ENCODE peak calls at places on chromosomes 13 and 19, in six cellular contexts. One of them, this sample, is unnamed.

GRCh38 chr19:5680083-5680436 is 256 bp downstream of the MICOS13 start:
- DNase-seq in mucosa of descending colon: no peak
- DNase-seq in fibroblast of lung: no peak
- DNase-seq in Calu3: no peak
- DNase-seq in cardiac muscle cell: no peak
- DNase-seq in CD4-positive, alpha-beta T cell: no peak
- DNase-seq in this sample: no peak

GRCh38 chr13:78596701-78597550 is 6.4 kb downstream of the POU4F1 start:
- DNase-seq in fibroblast of lung: no peak
- DNase-seq in Calu3: no peak
- DNase-seq in CD4-positive, alpha-beta T cell: no peak
- DNase-seq in mucosa of descending colon: no peak
- DNase-seq in cardiac muscle cell: no peak
- DNase-seq in this sample: no peak

GRCh38 chr13:93872948-93873347 is 606.5 kb downstream of the DCT start:
- DNase-seq in CD4-positive, alpha-beta T cell: no peak
- DNase-seq in Calu3: no peak
- DNase-seq in mucosa of descending colon: no peak
- DNase-seq in cardiac muscle cell: no peak
- DNase-seq in fibroblast of lung: no peak
- DNase-seq in this sample: no peak

GRCh38 chr19:3335431-3336350 is 30.7 kb upstream of the NFIC start:
- DNase-seq in CD4-positive, alpha-beta T cell: no peak
- DNase-seq in fibroblast of lung: peak
- DNase-seq in mucosa of descending colon: peak
- DNase-seq in cardiac muscle cell: peak
- DNase-seq in Calu3: no peak
- DNase-seq in this sample: no peak

GRCh38 chr19:21474671-21475181 is 30.7 kb upstream of the ZNF429 start:
- DNase-seq in mucosa of descending colon: peak
- DNase-seq in Calu3: no peak
- DNase-seq in CD4-positive, alpha-beta T cell: peak
- DNase-seq in cardiac muscle cell: peak
- DNase-seq in fibroblast of lung: peak
- DNase-seq in this sample: peak

GRCh38 chr19:4101496-4101770 is 22.5 kb downstream of the MAP2K2 start:
- DNase-seq in fibroblast of lung: no peak
- DNase-seq in CD4-positive, alpha-beta T cell: no peak
- DNase-seq in mucosa of descending colon: no peak
- DNase-seq in cardiac muscle cell: no peak
- DNase-seq in Calu3: no peak
- DNase-seq in this sample: no peak

GRCh38 chr19:1271528-1272422 is 2.6 kb downstream of the CIRBP start:
- DNase-seq in mucosa of descending colon: no peak
- DNase-seq in fibroblast of lung: no peak
- DNase-seq in CD4-positive, alpha-beta T cell: no peak
- DNase-seq in cardiac muscle cell: no peak
- DNase-seq in Calu3: no peak
- DNase-seq in this sample: no peak

GRCh38 chr13:110347535-110348308 is 40.6 kb downstream of the COL4A2 start:
- DNase-seq in mucosa of descending colon: no peak
- DNase-seq in Calu3: peak
- DNase-seq in CD4-positive, alpha-beta T cell: no peak
- DNase-seq in cardiac muscle cell: peak
- DNase-seq in fibroblast of lung: peak
- DNase-seq in this sample: no peak

GRCh38 chr13:20960663-20961309 is 58.2 kb upstream of the XPO4 start:
- DNase-seq in CD4-positive, alpha-beta T cell: no peak
- DNase-seq in Calu3: no peak
- DNase-seq in cardiac muscle cell: no peak
- DNase-seq in fibroblast of lung: no peak
- DNase-seq in mucosa of descending colon: peak
- DNase-seq in this sample: no peak

GRCh38 chr13:79482271-79482970 is 1.5 kb downstream of the NDFIP2 start:
- DNase-seq in cardiac muscle cell: peak
- DNase-seq in mucosa of descending colon: no peak
- DNase-seq in CD4-positive, alpha-beta T cell: no peak
- DNase-seq in Calu3: no peak
- DNase-seq in fibroblast of lung: peak
- DNase-seq in this sample: no peak

GRCh38 chr13:27375686-27376326 is 48.6 kb upstream of the GTF3A start:
- DNase-seq in CD4-positive, alpha-beta T cell: peak
- DNase-seq in Calu3: peak
- DNase-seq in fibroblast of lung: peak
- DNase-seq in cardiac muscle cell: peak
- DNase-seq in mucosa of descending colon: peak
- DNase-seq in this sample: peak

GRCh38 chr19:40420766-40421467 is 4.9 kb downstream of the SERTAD1 start:
- DNase-seq in mucosa of descending colon: peak
- DNase-seq in cardiac muscle cell: peak
- DNase-seq in fibroblast of lung: peak
- DNase-seq in Calu3: peak
- DNase-seq in CD4-positive, alpha-beta T cell: peak
- DNase-seq in this sample: peak

GRCh38 chr19:35513975-35514809 is 743 bp upstream of the DMKN start:
- DNase-seq in CD4-positive, alpha-beta T cell: no peak
- DNase-seq in Calu3: peak
- DNase-seq in cardiac muscle cell: peak
- DNase-seq in fibroblast of lung: no peak
- DNase-seq in mucosa of descending colon: no peak
- DNase-seq in this sample: no peak

GRCh38 chr19:46745521-46746280 is at the start of gene FKRP:
- DNase-seq in CD4-positive, alpha-beta T cell: no peak
- DNase-seq in fibroblast of lung: no peak
- DNase-seq in Calu3: peak
- DNase-seq in mucosa of descending colon: peak
- DNase-seq in cardiac muscle cell: no peak
- DNase-seq in this sample: peak

GRCh38 chr13:27704681-27705080 is 83.0 kb downstream of the POLR1D start:
- DNase-seq in mucosa of descending colon: no peak
- DNase-seq in cardiac muscle cell: no peak
- DNase-seq in fibroblast of lung: no peak
- DNase-seq in Calu3: no peak
- DNase-seq in CD4-positive, alpha-beta T cell: no peak
- DNase-seq in this sample: no peak

GRCh38 chr13:55534306-55534705 is 1606.4 kb upstream of the PRR20A start:
- DNase-seq in cardiac muscle cell: no peak
- DNase-seq in mucosa of descending colon: no peak
- DNase-seq in CD4-positive, alpha-beta T cell: no peak
- DNase-seq in Calu3: no peak
- DNase-seq in fibroblast of lung: no peak
- DNase-seq in this sample: no peak

GRCh38 chr19:50564229-50565105 is 3.8 kb downstream of the LRRC4B start:
- DNase-seq in Calu3: no peak
- DNase-seq in cardiac muscle cell: no peak
- DNase-seq in fibroblast of lung: no peak
- DNase-seq in mucosa of descending colon: no peak
- DNase-seq in CD4-positive, alpha-beta T cell: no peak
- DNase-seq in this sample: no peak

GRCh38 chr19:18715416-18715815 is 31.9 kb downstream of the CRTC1 start:
- DNase-seq in cardiac muscle cell: no peak
- DNase-seq in CD4-positive, alpha-beta T cell: no peak
- DNase-seq in fibroblast of lung: no peak
- DNase-seq in Calu3: no peak
- DNase-seq in mucosa of descending colon: no peak
- DNase-seq in this sample: no peak

GRCh38 chr13:101343128-101343787 is 73.0 kb downstream of the NALCN start:
- DNase-seq in Calu3: no peak
- DNase-seq in mucosa of descending colon: no peak
- DNase-seq in cardiac muscle cell: no peak
- DNase-seq in fibroblast of lung: peak
- DNase-seq in CD4-positive, alpha-beta T cell: no peak
- DNase-seq in this sample: no peak

DNA sequence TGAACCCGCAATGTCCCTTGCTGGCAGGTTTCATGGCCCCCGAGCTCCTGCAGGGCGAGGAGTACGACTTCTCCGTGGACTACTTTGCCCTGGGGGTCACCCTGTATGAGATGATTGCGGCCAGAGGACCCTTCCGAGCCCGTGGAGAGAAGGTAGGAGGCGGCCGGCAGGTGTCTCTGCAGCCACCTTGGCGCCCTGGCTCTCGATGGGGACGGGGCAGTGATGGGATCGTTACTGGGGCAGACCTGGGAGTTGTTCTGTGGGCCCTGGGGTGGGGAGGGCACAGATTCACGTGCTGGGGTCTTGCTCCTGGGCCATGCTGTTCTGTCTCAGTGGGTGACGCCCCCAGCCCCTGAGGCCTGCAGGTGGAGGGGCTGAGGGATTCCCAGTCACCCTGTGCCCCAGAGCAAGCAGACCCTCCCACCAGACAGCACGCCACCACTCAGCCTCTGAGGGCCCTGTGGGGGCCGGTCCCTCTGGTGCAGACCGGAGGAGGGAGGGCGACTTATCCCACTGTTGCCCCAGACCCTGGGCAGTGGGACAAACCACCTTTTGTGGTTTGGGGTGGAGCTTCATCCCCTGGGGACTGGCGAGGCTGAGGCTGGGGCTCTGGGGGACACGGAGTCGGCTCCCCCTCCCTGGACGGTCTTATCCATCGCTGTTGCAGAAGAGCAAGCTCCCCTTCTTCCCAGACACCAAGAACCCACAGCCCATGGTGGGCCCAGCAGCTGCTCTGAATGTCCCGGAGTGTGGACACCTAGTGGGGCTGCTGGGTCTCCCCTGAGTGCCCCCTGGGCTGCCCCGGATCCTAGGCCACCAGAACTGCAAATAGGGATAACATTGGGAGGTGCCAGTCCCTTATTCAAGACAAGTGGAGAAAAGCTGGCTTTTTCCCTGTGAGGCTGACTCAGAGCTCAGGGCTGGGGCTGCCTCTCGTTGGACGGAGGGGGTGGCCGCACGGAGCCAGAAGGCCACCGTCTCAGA is 27.5 kb upstream of the TMEM255B start:
- DNase-seq in Calu3: no peak
- DNase-seq in mucosa of descending colon: peak
- DNase-seq in cardiac muscle cell: no peak
- DNase-seq in fibroblast of lung: no peak
- DNase-seq in CD4-positive, alpha-beta T cell: no peak
- DNase-seq in this sample: no peak
- TF ChIP-seq CTCF in Calu3: no peak
- TF ChIP-seq CTCF in mucosa of descending colon: no peak
- TF ChIP-seq CTCF in cardiac muscle cell: no peak
- TF ChIP-seq CTCF in fibroblast of lung: no peak
- TF ChIP-seq CTCF in CD4-positive, alpha-beta T cell: no peak
- TF ChIP-seq CTCF in this sample: no peak

GRCh38 chr13:74444877-74445479 is 310.8 kb upstream of the KLF12 start:
- DNase-seq in Calu3: no peak
- DNase-seq in mucosa of descending colon: no peak
- DNase-seq in CD4-positive, alpha-beta T cell: no peak
- DNase-seq in cardiac muscle cell: no peak
- DNase-seq in fibroblast of lung: peak
- DNase-seq in this sample: no peak
- TF ChIP-seq CTCF in Calu3: no peak
- TF ChIP-seq CTCF in mucosa of descending colon: no peak
- TF ChIP-seq CTCF in CD4-positive, alpha-beta T cell: no peak
- TF ChIP-seq CTCF in cardiac muscle cell: no peak
- TF ChIP-seq CTCF in fibroblast of lung: no peak
- TF ChIP-seq CTCF in this sample: no peak

DNA sequence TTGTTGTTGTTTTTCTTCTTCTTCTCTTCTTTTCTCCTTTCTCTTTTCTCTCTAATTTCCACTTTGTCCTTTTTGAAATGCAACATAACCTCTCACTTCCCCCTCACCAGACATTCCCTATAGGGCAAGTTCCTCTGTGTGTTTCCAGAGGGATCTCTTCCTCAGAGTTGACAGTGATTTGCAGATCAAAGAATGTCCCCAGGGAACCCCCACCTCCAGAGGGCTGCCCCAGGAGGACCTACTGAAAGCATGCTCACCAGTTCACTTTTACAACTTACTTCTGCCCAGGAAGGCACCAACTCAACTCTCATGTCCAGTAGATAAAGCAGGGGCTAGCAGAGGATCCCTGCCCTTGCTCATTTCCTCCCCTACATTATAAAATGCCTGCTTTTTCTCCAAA is 1648.0 kb downstream of the PCDH9 start:
- DNase-seq in cardiac muscle cell: no peak
- DNase-seq in Calu3: no peak
- DNase-seq in mucosa of descending colon: no peak
- DNase-seq in fibroblast of lung: no peak
- DNase-seq in CD4-positive, alpha-beta T cell: no peak
- DNase-seq in this sample: no peak
- TF ChIP-seq CTCF in cardiac muscle cell: no peak
- TF ChIP-seq CTCF in Calu3: no peak
- TF ChIP-seq CTCF in mucosa of descending colon: no peak
- TF ChIP-seq CTCF in fibroblast of lung: no peak
- TF ChIP-seq CTCF in CD4-positive, alpha-beta T cell: no peak
- TF ChIP-seq CTCF in this sample: no peak

GRCh38 chr13:76421011-76421410 is 465.2 kb downstream of the KCTD12 start:
- DNase-seq in Calu3: no peak
- DNase-seq in cardiac muscle cell: no peak
- DNase-seq in fibroblast of lung: no peak
- DNase-seq in CD4-positive, alpha-beta T cell: no peak
- DNase-seq in mucosa of descending colon: no peak
- DNase-seq in this sample: no peak

GRCh38 chr13:76425930-76426329 is 460.3 kb downstream of the KCTD12 start:
- DNase-seq in Calu3: no peak
- DNase-seq in mucosa of descending colon: no peak
- DNase-seq in CD4-positive, alpha-beta T cell: no peak
- DNase-seq in cardiac muscle cell: peak
- DNase-seq in fibroblast of lung: peak
- DNase-seq in this sample: no peak
- TF ChIP-seq CTCF in Calu3: no peak
- TF ChIP-seq CTCF in mucosa of descending colon: no peak
- TF ChIP-seq CTCF in CD4-positive, alpha-beta T cell: no peak
- TF ChIP-seq CTCF in cardiac muscle cell: no peak
- TF ChIP-seq CTCF in fibroblast of lung: no peak
- TF ChIP-seq CTCF in this sample: no peak

GRCh38 chr19:47896019-47896418 is 9.9 kb upstream of the SULT2A1 start:
- DNase-seq in Calu3: no peak
- DNase-seq in fibroblast of lung: no peak
- DNase-seq in CD4-positive, alpha-beta T cell: no peak
- DNase-seq in mucosa of descending colon: no peak
- DNase-seq in cardiac muscle cell: no peak
- DNase-seq in this sample: no peak
- TF ChIP-seq CTCF in Calu3: no peak
- TF ChIP-seq CTCF in fibroblast of lung: no peak
- TF ChIP-seq CTCF in CD4-positive, alpha-beta T cell: no peak
- TF ChIP-seq CTCF in mucosa of descending colon: no peak
- TF ChIP-seq CTCF in cardiac muscle cell: no peak
- TF ChIP-seq CTCF in this sample: no peak

GRCh38 chr19:57814505-57815246 is at the start of gene ZNF552:
- DNase-seq in CD4-positive, alpha-beta T cell: peak
- DNase-seq in mucosa of descending colon: peak
- DNase-seq in cardiac muscle cell: peak
- DNase-seq in Calu3: peak
- DNase-seq in fibroblast of lung: peak
- DNase-seq in this sample: peak
- TF ChIP-seq CTCF in CD4-positive, alpha-beta T cell: no peak
- TF ChIP-seq CTCF in mucosa of descending colon: no peak
- TF ChIP-seq CTCF in cardiac muscle cell: no peak
- TF ChIP-seq CTCF in Calu3: no peak
- TF ChIP-seq CTCF in fibroblast of lung: no peak
- TF ChIP-seq CTCF in this sample: no peak

This sample was measured in endothelial cell.